ENCODE peak calls at places on chromosomes 16 and 17, in four cellular contexts. Z, F, A and J are unnamed samples.

GRCh38 chr16:77376358-77376757 is 58.5 kb downstream of the ADAMTS18 start:
- DNase-seq in A (no peak), Z (no peak), F (peak; percentile 63), J (peak; percentile 11)

GRCh38 chr17:7650509-7651096 is at the start of gene ATP1B2:
- DNase-seq in F (peak; percentile 90), Z (peak; percentile 94), A (peak; percentile 73), J (peak; percentile 72)

GRCh38 chr16:1745181-1745899 is 26.0 kb downstream of the NME3 start:
- DNase-seq in F (no peak), A (no peak), Z (no peak), J (no peak)

GRCh38 chr17:78921437-78921971 is 3.7 kb downstream of the TIMP2 start:
- DNase-seq in A (no peak), F (no peak), Z (no peak), J (no peak)

GRCh38 chr17:67148352-67148751 is 96.6 kb downstream of the HELZ start:
- DNase-seq in A (no peak), F (no peak), Z (no peak), J (no peak)

GRCh38 chr17:55635253-55635766 is 87.4 kb downstream of the TMEM100 start:
- DNase-seq in Z (no peak), F (no peak), A (no peak), J (no peak)

GRCh38 chr16:496097-496886 is 31.2 kb upstream of the CAPN15 start:
- DNase-seq in F (no peak), Z (no peak), A (no peak), J (no peak)

GRCh38 chr17:57943140-57943539 is 12.1 kb downstream of the CUEDC1 start:
- DNase-seq in F (no peak), Z (no peak), A (no peak), J (no peak)

GRCh38 chr17:65236321-65236720 is 99.2 kb downstream of the RGS9 start:
- DNase-seq in Z (no peak), A (no peak), F (no peak), J (no peak)

GRCh38 chr16:15950869-15951268 is 1.5 kb downstream of the ABCC1 start:
- DNase-seq in F (no peak), A (no peak), Z (no peak), J (no peak)

GRCh38 chr17:7336240-7337175 is at the start of gene ACAP1:
- DNase-seq in Z (peak; percentile 44), A (peak; percentile 79), F (peak; percentile 79), J (peak; percentile 75)

GRCh38 chr17:32269377-32269776 is 3.7 kb downstream of the RHBDL3 start:
- DNase-seq in F (no peak), A (no peak), Z (no peak), J (no peak)

GRCh38 chr16:56923481-56923880 is 8.5 kb upstream of the HERPUD1 start:
- DNase-seq in F (no peak), Z (no peak), A (no peak), J (no peak)

GRCh38 chr16:88133507-88133843 is 182.2 kb downstream of the BANP start:
- DNase-seq in F (no peak), Z (no peak), A (no peak), J (no peak)

GRCh38 chr16:20401475-20402016 is 3.0 kb downstream of the PDILT start:
- DNase-seq in Z (no peak), F (no peak), A (no peak), J (no peak)
- TF ChIP-seq TAF1 in Z (no peak), F (no peak), A (no peak), J (no peak)

GRCh38 chr16:24834459-24835335 is 11.1 kb upstream of the SLC5A11 start:
- DNase-seq in F (peak; percentile 55), Z (peak; percentile 52), A (no peak), J (no peak)
- TF ChIP-seq TAF1 in F (no peak), Z (no peak), A (no peak), J (no peak)

GRCh38 chr17:41959336-41960095 is 7.1 kb upstream of the CNP start:
- DNase-seq in Z (peak; percentile 65), A (no peak), F (peak; percentile 68), J (no peak)
- TF ChIP-seq TAF1 in Z (no peak), A (no peak), F (no peak), J (no peak)

DNA sequence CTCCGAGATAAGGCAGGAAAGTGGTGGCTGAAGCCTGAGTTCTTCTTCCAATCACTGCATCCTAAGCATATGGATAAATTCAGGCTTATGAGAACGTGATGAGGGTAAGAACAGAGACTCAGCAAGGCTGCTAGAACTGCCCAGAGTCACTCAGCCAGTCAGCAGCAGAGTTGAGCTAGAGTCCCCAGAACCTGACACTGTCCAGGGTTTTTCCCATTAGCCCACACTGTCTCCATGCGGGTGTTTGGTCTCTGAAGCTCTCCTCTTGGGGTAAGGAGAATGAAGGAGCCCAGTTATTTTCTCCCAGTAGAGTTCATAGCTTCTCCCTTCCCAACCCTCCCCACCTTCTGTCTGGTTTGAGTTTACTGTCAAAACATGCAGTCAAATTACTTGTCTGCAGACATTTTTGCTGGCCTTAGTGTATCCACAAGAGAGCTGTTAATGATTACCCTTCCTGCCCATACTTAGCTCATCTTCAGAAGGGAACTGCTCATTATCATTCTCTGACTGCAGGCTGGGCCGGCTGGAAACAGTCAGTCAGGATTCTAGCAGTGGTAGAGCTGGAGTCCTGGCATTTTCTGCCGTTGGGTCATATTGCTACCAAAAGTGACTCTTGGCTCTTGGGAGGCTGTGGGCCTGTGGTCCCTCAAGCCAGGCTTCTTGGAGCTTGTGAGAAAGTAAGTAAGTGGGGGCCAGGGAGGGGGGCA is 460.0 kb downstream of the HS3ST3B1 start:
- DNase-seq in A (no peak), F (no peak), Z (no peak), J (no peak)
- TF ChIP-seq TAF1 in A (no peak), F (no peak), Z (no peak), J (no peak)

DNA sequence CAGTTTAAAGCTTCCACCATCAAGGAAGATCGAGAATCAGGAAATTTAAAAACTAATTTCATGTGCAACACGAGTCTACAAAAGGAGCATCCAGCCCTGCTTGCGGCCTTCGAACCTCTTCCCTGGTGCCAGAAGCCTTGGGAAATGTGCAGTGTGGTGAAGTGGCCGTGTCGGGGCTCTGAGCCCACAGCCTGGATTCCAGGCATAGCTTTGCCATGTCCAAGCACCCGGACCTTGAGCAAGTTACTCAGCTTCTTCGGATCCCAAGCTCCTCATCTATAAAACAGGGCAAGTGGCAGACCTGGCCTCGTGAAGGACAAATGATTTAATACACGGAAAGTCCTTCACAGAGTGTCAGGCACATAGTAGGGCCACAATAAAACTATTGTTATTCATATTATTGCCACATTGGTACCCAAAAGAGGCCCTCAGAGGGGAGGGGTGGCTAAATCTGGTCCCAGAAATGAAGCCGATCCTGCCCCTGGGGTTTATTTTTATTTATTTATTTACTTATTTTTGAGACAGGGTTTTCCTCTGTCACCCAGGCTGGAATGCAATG is 34.8 kb downstream of the COTL1 start:
- DNase-seq in A (no peak), F (no peak), Z (no peak), J (no peak)
- TF ChIP-seq TAF1 in A (no peak), F (no peak), Z (no peak), J (no peak)

GRCh38 chr16:82010649-82011048 is 621 bp downstream of the SDR42E1 start:
- DNase-seq in Z (no peak), F (no peak), A (no peak), J (no peak)
- TF ChIP-seq TAF1 in Z (no peak), F (no peak), A (no peak), J (no peak)